ENCODE peak calls at places on chromosomes 13 and 19, in eight cellular contexts. R is GDM1; Z is AG08395; S is foreskin fibroblast; X is anterior cingulate cortex; O is T-helper 2 cell treated with Interferon-gamma antibody and Interleukin-4, amounts not matched to agents 5 μg/mL and 100 μg/mL, for 36 hours; F is T follicular helper cell; B is stimulated activated CD4-positive, alpha-beta T cell treated with anti-CD3 and anti-CD28 coated beads, Interleukin-2, amount 100 ng/mL, for 48 hours. D is an unnamed sample.

GRCh38 chr19:55526216-55527196 is 10.4 kb downstream of the SBK2 start:
- DNase-seq in R (peak; percentile 60), X (no peak), B (no peak), S (peak; percentile 80), Z (peak; percentile 57), F (no peak), O (no peak), D (no peak)

GRCh38 chr19:58183822-58184215 is 958 bp downstream of the ZNF274 start:
- DNase-seq in R (no peak), B (peak; percentile 32), F (no peak), Z (no peak), O (no peak), X (no peak), S (no peak), D (no peak)

GRCh38 chr19:47176627-47177090 is 46.0 kb downstream of the SAE1 start:
- DNase-seq in O (peak; percentile 55), F (no peak), B (peak; percentile 29), R (no peak), X (no peak), S (peak; percentile 92), Z (peak; percentile 66), D (no peak)

GRCh38 chr19:13118424-13119193 is 545 bp downstream of the NACC1 start:
- DNase-seq in O (peak; percentile 60), X (no peak), Z (peak; percentile 40), F (no peak), S (peak; percentile 73), B (no peak), R (no peak), D (peak; percentile 26)

GRCh38 chr13:51475727-51476521 is 23.1 kb upstream of the INTS6 start:
- DNase-seq in B (no peak), S (peak; percentile 47), R (peak; percentile 19), Z (no peak), F (no peak), X (no peak), O (no peak), D (no peak)

GRCh38 chr19:2607712-2608601 is 94.5 kb downstream of the GNG7 start:
- DNase-seq in F (peak; percentile 67), R (no peak), X (no peak), Z (no peak), B (peak; percentile 78), S (no peak), O (peak; percentile 82), D (no peak)

GRCh38 chr19:19460761-19461265 is 54.5 kb downstream of the TSSK6 start:
- DNase-seq in Z (peak; percentile 63), S (peak; percentile 70), O (peak; percentile 60), X (peak; percentile 23), R (no peak), F (peak; percentile 32), B (peak; percentile 63), D (peak; percentile 27)

GRCh38 chr13:39259371-39259770 is 221.1 kb downstream of the NHLRC3 start:
- DNase-seq in F (no peak), B (no peak), O (peak; percentile 28), R (no peak), S (no peak), X (no peak), Z (no peak), D (no peak)

GRCh38 chr19:13764821-13765394 is 586 bp downstream of the MRI1 start:
- DNase-seq in O (peak; percentile 24), X (no peak), Z (peak; percentile 10), S (peak; percentile 53), B (peak; percentile 40), R (no peak), F (no peak), D (no peak)

GRCh38 chr13:91946498-91947070 is 548.2 kb downstream of the GPC5 start:
- DNase-seq in O (no peak), R (peak; percentile 24), B (no peak), S (peak; percentile 0), Z (no peak), X (no peak), F (no peak), D (no peak)

GRCh38 chr13:44894001-44894770 is 95.1 kb downstream of the NUFIP1 start:
- DNase-seq in F (no peak), X (no peak), R (no peak), S (no peak), O (no peak), B (no peak), Z (no peak), D (no peak)

GRCh38 chr13:44989071-44989889 is at the start of the genes GPALPP1 and NUFIP1:
- DNase-seq in S (peak; percentile 97), F (peak; percentile 92), O (peak; percentile 92), X (peak; percentile 90), R (peak; percentile 91), Z (peak; percentile 97), B (peak; percentile 89), D (peak; percentile 91)

GRCh38 chr13:105343134-105343806 is 1192.2 kb downstream of the EFNB2 start:
- DNase-seq in S (peak; percentile 16), O (no peak), R (no peak), X (no peak), Z (no peak), F (no peak), B (no peak), D (no peak)

GRCh38 chr19:31667106-31667505 is 317.9 kb upstream of the TSHZ3 start:
- DNase-seq in R (no peak), S (no peak), O (no peak), B (no peak), F (no peak), Z (no peak), X (no peak), D (no peak)

GRCh38 chr19:17052439-17052838 is 22.8 kb downstream of the HAUS8 start:
- DNase-seq in S (peak; percentile 79), X (peak; percentile 26), O (no peak), B (no peak), F (peak; percentile 9), R (no peak), Z (peak; percentile 69), D (no peak)

GRCh38 chr13:51887441-51887840 is 25.7 kb downstream of the CCDC70 start:
- DNase-seq in X (no peak), R (no peak), F (no peak), B (no peak), Z (no peak), S (no peak), O (no peak), D (no peak)

GRCh38 chr13:74191036-74191809 is 57.0 kb upstream of the KLF12 start:
- DNase-seq in R (no peak), Z (no peak), O (no peak), B (no peak), S (peak; percentile 42), F (no peak), X (no peak), D (no peak)

GRCh38 chr13:80727321-80727975 is 386.5 kb upstream of the SPRY2 start:
- DNase-seq in O (no peak), S (no peak), Z (no peak), R (no peak), B (no peak), X (no peak), F (no peak), D (no peak)

GRCh38 chr13:96993660-96994029 is 631 bp downstream of the OXGR1 start:
- DNase-seq in O (no peak), Z (no peak), F (no peak), B (no peak), X (no peak), R (no peak), S (no peak), D (no peak)

GRCh38 chr13:27182844-27183497 is 11.4 kb upstream of the USP12 start:
- DNase-seq in S (peak; percentile 96), Z (peak; percentile 90), X (no peak), B (no peak), O (no peak), R (no peak), F (no peak), D (no peak)

GRCh38 chr19:7575426-7576040 is 20.1 kb upstream of the CAMSAP3 start:
- DNase-seq in F (no peak), R (no peak), B (no peak), O (no peak), Z (peak; percentile 34), X (no peak), S (peak; percentile 32), D (no peak)

GRCh38 chr13:64428196-64428595 is 2801.9 kb downstream of the PCDH9 start:
- DNase-seq in Z (no peak), O (no peak), R (no peak), B (no peak), S (peak; percentile 76), F (no peak), X (no peak), D (no peak)

GRCh38 chr19:7748756-7749155 is 1.4 kb upstream of the CD209 start:
- DNase-seq in S (peak; percentile 16), O (no peak), B (no peak), Z (no peak), X (no peak), F (no peak), R (no peak), D (no peak)

GRCh38 chr19:52664461-52664860 is 26.3 kb upstream of the ZNF83 start:
- DNase-seq in R (no peak), F (no peak), S (no peak), B (no peak), Z (no peak), X (no peak), O (no peak), D (no peak)

GRCh38 chr19:45878043-45878794 is 7.7 kb downstream of the IRF2BP1 start:
- DNase-seq in X (no peak), F (no peak), O (peak; percentile 29), R (no peak), B (no peak), Z (no peak), S (no peak), D (no peak)

GRCh38 chr19:38769635-38770211 is 3.6 kb downstream of the LGALS7 start:
- DNase-seq in R (no peak), X (peak; percentile 52), F (peak; percentile 74), S (peak; percentile 85), Z (peak; percentile 72), B (peak; percentile 91), O (peak; percentile 85), D (peak; percentile 13)

GRCh38 chr19:17687857-17688784 is at the start of gene UNC13A:
- DNase-seq in R (peak; percentile 5), B (peak; percentile 58), O (peak; percentile 56), F (peak; percentile 17), X (peak; percentile 42), S (peak; percentile 73), Z (peak; percentile 64), D (peak; percentile 44)

GRCh38 chr13:44609137-44609536 is 33.0 kb upstream of the TSC22D1 start:
- DNase-seq in X (no peak), R (no peak), S (no peak), Z (no peak), F (no peak), B (no peak), O (no peak), D (no peak)

GRCh38 chr19:56272448-56272847 is at the start of gene EDDM13:
- DNase-seq in B (no peak), O (no peak), S (no peak), Z (no peak), R (no peak), X (no peak), F (no peak), D (no peak)

GRCh38 chr13:110138009-110138699 is 168.8 kb downstream of the COL4A1 start:
- DNase-seq in X (peak; percentile 28), Z (peak; percentile 88), F (peak; percentile 13), O (peak; percentile 81), B (peak; percentile 58), S (peak; percentile 90), R (peak; percentile 81), D (peak; percentile 70)

GRCh38 chr13:41577437-41577836 is 120.1 kb downstream of the RGCC start:
- DNase-seq in Z (peak; percentile 74), F (no peak), B (no peak), O (no peak), S (peak; percentile 91), X (no peak), R (no peak), D (no peak)

GRCh38 chr13:110446570-110446880 is 115.0 kb downstream of the RAB20 start:
- DNase-seq in R (no peak), F (no peak), B (no peak), Z (no peak), O (no peak), S (no peak), X (no peak), D (no peak)

GRCh38 chr13:112103260-112103843 is 36.4 kb downstream of the SOX1 start:
- DNase-seq in R (no peak), S (no peak), X (no peak), F (no peak), Z (no peak), O (no peak), B (no peak), D (no peak)

GRCh38 chr13:30734434-30734833 is 909 bp upstream of the ALOX5AP start:
- DNase-seq in S (peak; percentile 30), O (no peak), F (no peak), B (no peak), X (no peak), R (no peak), Z (no peak), D (no peak)